ENCODE peak calls at places on chromosomes 13 and 19, in ten cellular contexts. D is left lung; X is spleen; U is central memory CD8-positive, alpha-beta T cell; M is ACHN; B is activated naive CD8-positive, alpha-beta T cell treated with anti-CD3 and anti-CD28 coated beads, Interleukin-2, amount 50 U/mL, for 16 hours; F is NCI-H2081; H is colonic mucosa; J is naive thymus-derived CD8-positive, alpha-beta T cell; A is iris pigment epithelial cell. O is an unnamed sample.

GRCh38 chr19:38478273-38478971 is 44.9 kb downstream of the RYR1 start:
- DNase-seq in D (no peak), X (no peak), U (no peak), M (peak), B (no peak), F (no peak), H (no peak), J (no peak), A (peak), O (no peak)

GRCh38 chr13:112217431-112217830 is 150.5 kb downstream of the SOX1 start:
- DNase-seq in D (no peak), X (no peak), U (no peak), M (no peak), B (no peak), F (no peak), H (no peak), J (no peak), A (no peak), O (no peak)

GRCh38 chr13:66860868-66861447 is 369.2 kb downstream of the PCDH9 start:
- DNase-seq in D (no peak), X (no peak), U (no peak), M (no peak), B (no peak), F (no peak), H (no peak), J (no peak), A (no peak), O (no peak)

GRCh38 chr13:51331354-51331861 is 8.1 kb upstream of the SERPINE3 start:
- DNase-seq in D (no peak), X (no peak), U (no peak), M (no peak), B (no peak), F (no peak), H (no peak), J (no peak), A (no peak), O (no peak)

GRCh38 chr19:2215281-2215751 is 20.8 kb downstream of the PLEKHJ1 start:
- DNase-seq in D (no peak), X (no peak), U (no peak), M (no peak), B (no peak), F (peak), H (no peak), J (no peak), A (no peak), O (no peak)

GRCh38 chr13:31890946-31891345 is 140.6 kb upstream of the FRY start:
- DNase-seq in D (no peak), X (no peak), U (no peak), M (no peak), B (no peak), F (no peak), H (no peak), J (no peak), A (peak), O (no peak)

GRCh38 chr13:95267662-95268369 is 33.4 kb downstream of the ABCC4 start:
- DNase-seq in D (no peak), X (no peak), U (no peak), M (peak), B (no peak), F (no peak), H (peak), J (no peak), A (peak), O (no peak)

GRCh38 chr13:110338441-110339101 is 31.5 kb downstream of the COL4A2 start:
- DNase-seq in D (no peak), X (no peak), U (no peak), M (no peak), B (no peak), F (no peak), H (no peak), J (no peak), A (peak), O (peak)

GRCh38 chr13:109867766-109868165 is 81.4 kb upstream of the IRS2 start:
- DNase-seq in D (no peak), X (no peak), U (no peak), M (no peak), B (no peak), F (no peak), H (no peak), J (no peak), A (peak), O (no peak)

GRCh38 chr19:13689050-13689449 is 75.3 kb upstream of the MRI1 start:
- DNase-seq in D (no peak), X (no peak), U (no peak), M (no peak), B (no peak), F (peak), H (no peak), J (no peak), A (peak), O (no peak)

GRCh38 chr13:37869756-37870488 is at the start of gene TRPC4:
- DNase-seq in D (peak), X (peak), U (no peak), M (peak), B (no peak), F (peak), H (peak), J (peak), A (peak), O (no peak)

GRCh38 chr19:57633832-57634131 is 814 bp downstream of the ZNF211 start:
- DNase-seq in D (no peak), X (peak), U (no peak), M (no peak), B (no peak), F (no peak), H (no peak), J (no peak), A (no peak), O (no peak)

GRCh38 chr13:27425151-27425917 is 915 bp downstream of the GTF3A start:
- DNase-seq in D (no peak), X (no peak), U (no peak), M (peak), B (no peak), F (no peak), H (peak), J (no peak), A (no peak), O (no peak)

GRCh38 chr13:42553098-42554046 is 20.6 kb upstream of the TNFSF11 start:
- DNase-seq in D (no peak), X (no peak), U (no peak), M (no peak), B (no peak), F (no peak), H (peak), J (no peak), A (peak), O (no peak)

GRCh38 chr13:24865158-24865557 is 101.2 kb downstream of the RNF17 start:
- DNase-seq in D (no peak), X (no peak), U (no peak), M (peak), B (no peak), F (no peak), H (no peak), J (no peak), A (peak), O (no peak)

GRCh38 chr19:28466107-28467045 is 746.6 kb downstream of the UQCRFS1 start:
- DNase-seq in D (peak), X (peak), U (peak), M (peak), B (peak), F (no peak), H (peak), J (peak), A (peak), O (peak)

GRCh38 chr13:28181413-28181812 is 43.1 kb downstream of the PAN3 start:
- DNase-seq in D (no peak), X (no peak), U (no peak), M (no peak), B (no peak), F (no peak), H (no peak), J (no peak), A (peak), O (no peak)

GRCh38 chr19:37669336-37669963 is 14.2 kb upstream of the ZFP30 start:
- DNase-seq in D (no peak), X (no peak), U (no peak), M (no peak), B (no peak), F (no peak), H (no peak), J (no peak), A (no peak), O (no peak)

GRCh38 chr19:18460900-18461299 is 23.0 kb upstream of the ISYNA1 start:
- DNase-seq in D (no peak), X (peak), U (no peak), M (no peak), B (no peak), F (no peak), H (no peak), J (no peak), A (no peak), O (no peak)

GRCh38 chr19:5309438-5310204 is 31.0 kb downstream of the PTPRS start:
- DNase-seq in D (no peak), X (no peak), U (no peak), M (no peak), B (no peak), F (no peak), H (no peak), J (no peak), A (peak), O (peak)

GRCh38 chr19:460877-461609 is at the start of gene SHC2:
- DNase-seq in D (no peak), X (no peak), U (no peak), M (no peak), B (no peak), F (no peak), H (no peak), J (no peak), A (no peak), O (no peak)

GRCh38 chr19:30403583-30403982 is 31.4 kb downstream of the ZNF536 start:
- DNase-seq in D (no peak), X (no peak), U (no peak), M (no peak), B (no peak), F (no peak), H (no peak), J (no peak), A (no peak), O (no peak)

GRCh38 chr13:34847751-34848150 is 94.3 kb upstream of the NBEA start:
- DNase-seq in D (no peak), X (no peak), U (no peak), M (no peak), B (no peak), F (no peak), H (no peak), J (no peak), A (no peak), O (no peak)

GRCh38 chr13:45850020-45850613 is 1.4 kb downstream of the SIAH3 start:
- DNase-seq in D (no peak), X (no peak), U (no peak), M (no peak), B (no peak), F (no peak), H (no peak), J (no peak), A (no peak), O (no peak)

GRCh38 chr19:14091086-14091884 is 734 bp upstream of the SAMD1 start:
- DNase-seq in D (peak), X (peak), U (peak), M (peak), B (no peak), F (peak), H (peak), J (peak), A (peak), O (peak)

GRCh38 chr19:49142866-49143335 is 12.3 kb downstream of the HRC start:
- DNase-seq in D (peak), X (peak), U (no peak), M (peak), B (peak), F (peak), H (peak), J (peak), A (peak), O (peak)